ENCODE peak calls at places on chromosomes 3 and 15, in eight cellular contexts. Z is cardiac muscle cell; K is stimulated activated CD4-positive, alpha-beta T cell treated with anti-CD3 and anti-CD28 coated beads, Interleukin-15, amount 100 ng/mL, for 1 hour; J is A549; S is foreskin fibroblast; E is activated effector memory CD4-positive, alpha-beta T cell treated with Interleukin-2 at 50 U/mL for 16 hours; I is NCI-H1694 treated with DMSO at 0.1 percent for 48 hours; V is stimulated activated naive CD8-positive, alpha-beta T cell treated with anti-CD3 and anti-CD28 coated beads, Interleukin-15, amount 100 ng/mL, for 72 hours. Q is an unnamed sample.

GRCh38 chr3:187967097-187967496 is 186.9 kb upstream of the LPP start:
- DNase-seq in Z (no peak), K (no peak), J (no peak), S (no peak), E (no peak), I (peak; percentile 95), V (no peak), Q (no peak)

GRCh38 chr3:53046171-53047170 is 598 bp upstream of the SFMBT1 start:
- DNase-seq in Z (peak; percentile 31), K (peak; percentile 35), J (peak; percentile 82), S (no peak), E (peak; percentile 58), I (no peak), V (peak; percentile 76), Q (peak; percentile 69)

GRCh38 chr3:49470714-49471420 is 800 bp downstream of the DAG1 start:
- DNase-seq in Z (no peak), K (no peak), J (no peak), S (no peak), E (no peak), I (no peak), V (no peak), Q (no peak)

GRCh38 chr3:61927332-61927731 is 366.0 kb downstream of the PTPRG start:
- DNase-seq in Z (no peak), K (no peak), J (no peak), S (peak; percentile 72), E (no peak), I (no peak), V (no peak), Q (no peak)

GRCh38 chr15:55959744-55960143 is 33.7 kb downstream of the NEDD4 start:
- DNase-seq in Z (no peak), K (no peak), J (no peak), S (no peak), E (no peak), I (no peak), V (no peak), Q (no peak)

GRCh38 chr15:40934457-40934856 is 5.3 kb downstream of the DLL4 start:
- DNase-seq in Z (no peak), K (no peak), J (no peak), S (no peak), E (no peak), I (no peak), V (no peak), Q (no peak)

GRCh38 chr15:93030430-93031102 is 58.4 kb downstream of the RGMA start:
- DNase-seq in Z (peak; percentile 73), K (peak; percentile 45), J (peak; percentile 69), S (peak; percentile 42), E (peak; percentile 49), I (peak; percentile 54), V (peak; percentile 68), Q (peak; percentile 71)

GRCh38 chr3:40096561-40097506 is 212.7 kb upstream of the EIF1B start:
- DNase-seq in Z (no peak), K (no peak), J (no peak), S (peak; percentile 32), E (no peak), I (no peak), V (no peak), Q (no peak)

GRCh38 chr3:124362418-124362817 is 367.8 kb upstream of the UMPS start:
- DNase-seq in Z (no peak), K (no peak), J (no peak), S (no peak), E (no peak), I (no peak), V (no peak), Q (no peak)